ENCODE peak calls at places on chromosome 17, in six cellular contexts. Q is aorta; U is SK-MEL-5; R is stimulated activated CD4-positive, alpha-beta T cell treated with anti-CD3 and anti-CD28 coated beads, Interleukin-1b, Interleukin-23, amount 100 ng/mL, for 4 hours; X is SJCRH30; C is M059J. P is an unnamed sample.

GRCh38 chr17:12624221-12624620 is 41.5 kb upstream of the MYOCD start:
- DNase-seq in R (no peak), X (no peak), Q (no peak), C (no peak), U (no peak), P (no peak)

GRCh38 chr17:55345132-55345531 is 76.5 kb downstream of the MMD start:
- DNase-seq in C (no peak), U (no peak), Q (no peak), R (no peak), X (no peak), P (no peak)

GRCh38 chr17:68057531-68057952 is 22.0 kb downstream of the KPNA2 start:
- DNase-seq in C (no peak), U (peak), X (peak), Q (no peak), R (peak), P (no peak)

GRCh38 chr17:72590382-72590781 is 469.6 kb downstream of the SOX9 start:
- DNase-seq in U (peak), X (no peak), C (peak), Q (no peak), R (no peak), P (no peak)

GRCh38 chr17:78144146-78144719 is 2.0 kb upstream of the C17orf99 start:
- DNase-seq in U (peak), X (peak), Q (peak), R (no peak), C (peak), P (peak)

GRCh38 chr17:68640601-68641000 is 39.4 kb upstream of the FAM20A start:
- DNase-seq in Q (no peak), X (no peak), R (no peak), C (no peak), U (no peak), P (no peak)

GRCh38 chr17:80980397-80981061 is 11.1 kb upstream of the CHMP6 start:
- DNase-seq in U (no peak), C (peak), Q (no peak), R (no peak), X (no peak), P (no peak)

GRCh38 chr17:67246648-67247415 is 1.8 kb upstream of the HELZ start:
- DNase-seq in X (no peak), R (no peak), Q (peak), U (no peak), C (peak), P (no peak)